ENCODE peak calls at places on chromosomes 6 and 20, in nine cellular contexts. F is stimulated activated CD8-positive, alpha-beta memory T cell treated with anti-CD3 and anti-CD28 coated beads, Interleukin-12 subunit alpha, Interleukin-12 subunit beta, amount 100 ng/mL, for 4 hours; O is kidney; D is AML-193; A is NAMALWA; N is retinal pigment epithelial cell; L is NCI-H510A; K is foreskin melanocyte; G is Daoy. P is an unnamed sample.

GRCh38 chr6:17725083-17725482 is 18.4 kb upstream of the NUP153 start:
- DNase-seq in F (no peak), O (peak; percentile 78), D (no peak), A (no peak), N (no peak), L (no peak), K (no peak), G (peak; percentile 63), P (no peak)

GRCh38 chr6:139597781-139598368 is 223.4 kb upstream of the CITED2 start:
- DNase-seq in F (no peak), O (peak; percentile 79), D (no peak), A (no peak), N (peak; percentile 97), L (no peak), K (no peak), G (peak; percentile 80), P (peak; percentile 46)

GRCh38 chr6:120826253-120826652 is 508.0 kb downstream of the TBC1D32 start:
- DNase-seq in F (no peak), O (no peak), D (no peak), A (peak; percentile 46), N (peak; percentile 6), L (peak; percentile 1), K (no peak), G (no peak), P (peak; percentile 34)

GRCh38 chr20:6473197-6473596 is 294.3 kb upstream of the BMP2 start:
- DNase-seq in F (no peak), O (no peak), D (peak; percentile 4), A (no peak), N (no peak), L (no peak), K (peak; percentile 14), G (peak; percentile 26), P (no peak)

GRCh38 chr6:50087231-50087954 is 37.7 kb upstream of the DEFB112 start:
- DNase-seq in F (no peak), O (no peak), D (no peak), A (no peak), N (peak; percentile 80), L (no peak), K (peak; percentile 2), G (peak; percentile 5), P (peak; percentile 37)

GRCh38 chr20:36591854-36592641 is 13.5 kb upstream of the RAB5IF start:
- DNase-seq in F (peak; percentile 28), O (no peak), D (no peak), A (no peak), N (no peak), L (no peak), K (no peak), G (peak; percentile 70), P (no peak)

GRCh38 chr6:159217595-159218275 is 48.5 kb downstream of the FNDC1 start:
- DNase-seq in F (no peak), O (peak; percentile 83), D (no peak), A (peak; percentile 79), N (peak; percentile 18), L (peak; percentile 2), K (no peak), G (no peak), P (peak; percentile 8)

GRCh38 chr20:17444091-17444490 is 87.1 kb downstream of the BFSP1 start:
- DNase-seq in F (no peak), O (no peak), D (no peak), A (no peak), N (no peak), L (no peak), K (no peak), G (no peak), P (no peak)

GRCh38 chr6:75374913-75375530 is 90.4 kb upstream of the TMEM30A start:
- DNase-seq in F (no peak), O (no peak), D (no peak), A (no peak), N (no peak), L (no peak), K (no peak), G (no peak), P (no peak)

GRCh38 chr6:124466949-124467348 is 495.3 kb upstream of the RNF217 start:
- DNase-seq in F (no peak), O (no peak), D (no peak), A (no peak), N (no peak), L (no peak), K (no peak), G (no peak), P (no peak)

GRCh38 chr6:52535711-52536423 is 41.0 kb downstream of the TRAM2 start:
- DNase-seq in F (no peak), O (no peak), D (no peak), A (no peak), N (no peak), L (no peak), K (no peak), G (no peak), P (no peak)

GRCh38 chr6:88491266-88491665 is 325.1 kb upstream of the CNR1 start:
- DNase-seq in F (no peak), O (no peak), D (no peak), A (no peak), N (no peak), L (no peak), K (no peak), G (no peak), P (no peak)

GRCh38 chr20:1810926-1811620 is 84.1 kb upstream of the SIRPA start:
- DNase-seq in F (no peak), O (no peak), D (peak; percentile 57), A (no peak), N (no peak), L (no peak), K (no peak), G (peak; percentile 57), P (peak; percentile 40)

GRCh38 chr6:11354019-11354418 is 121.6 kb upstream of the NEDD9 start:
- DNase-seq in F (peak; percentile 47), O (no peak), D (no peak), A (no peak), N (no peak), L (no peak), K (no peak), G (peak; percentile 76), P (no peak)

GRCh38 chr6:47182291-47182957 is 127.3 kb downstream of the TNFRSF21 start:
- DNase-seq in F (no peak), O (no peak), D (no peak), A (no peak), N (no peak), L (no peak), K (no peak), G (no peak), P (no peak)

GRCh38 chr6:167093922-167094432 is 28.9 kb upstream of the CCR6 start:
- DNase-seq in F (peak; percentile 72), O (no peak), D (no peak), A (peak; percentile 70), N (no peak), L (no peak), K (no peak), G (peak; percentile 7), P (no peak)

GRCh38 chr20:48787861-48788375 is 39.9 kb downstream of the PREX1 start:
- DNase-seq in F (no peak), O (no peak), D (peak; percentile 84), A (peak; percentile 33), N (no peak), L (no peak), K (no peak), G (peak; percentile 48), P (peak; percentile 17)

GRCh38 chr6:13120483-13121482 is 207.6 kb downstream of the TBC1D7 start:
- DNase-seq in F (no peak), O (no peak), D (no peak), A (peak; percentile 11), N (no peak), L (no peak), K (no peak), G (no peak), P (no peak)

GRCh38 chr20:51360451-51361230 is 181.9 kb downstream of the NFATC2 start:
- DNase-seq in F (no peak), O (no peak), D (no peak), A (no peak), N (peak; percentile 86), L (no peak), K (no peak), G (peak; percentile 98), P (peak; percentile 94)

GRCh38 chr6:89895273-89895874 is 1.1 kb downstream of the GJA10 start:
- DNase-seq in F (no peak), O (no peak), D (peak; percentile 30), A (peak; percentile 26), N (peak; percentile 39), L (no peak), K (peak; percentile 36), G (peak; percentile 25), P (peak; percentile 66)

GRCh38 chr6:125904871-125905270 is 51.7 kb upstream of the HINT3 start:
- DNase-seq in F (peak; percentile 15), O (no peak), D (no peak), A (no peak), N (no peak), L (no peak), K (no peak), G (peak; percentile 87), P (peak; percentile 81)

GRCh38 chr20:9480066-9480465 is 34.3 kb upstream of the LAMP5 start:
- DNase-seq in F (no peak), O (no peak), D (no peak), A (no peak), N (no peak), L (no peak), K (no peak), G (no peak), P (no peak)

GRCh38 chr20:445514-446336 is 16.6 kb downstream of the TBC1D20 start:
- DNase-seq in F (no peak), O (no peak), D (no peak), A (no peak), N (no peak), L (no peak), K (no peak), G (no peak), P (no peak)

GRCh38 chr20:63334356-63334755 is 26.8 kb downstream of the CHRNA4 start:
- DNase-seq in F (no peak), O (no peak), D (no peak), A (no peak), N (no peak), L (no peak), K (no peak), G (no peak), P (no peak)

GRCh38 chr20:36542019-36542488 is 735 bp downstream of the MYL9 start:
- DNase-seq in F (no peak), O (no peak), D (no peak), A (no peak), N (no peak), L (peak; percentile 5), K (no peak), G (peak; percentile 59), P (peak; percentile 47)

GRCh38 chr20:38434310-38434741 is 802 bp downstream of the SNHG17 start:
- DNase-seq in F (peak; percentile 6), O (peak; percentile 69), D (peak; percentile 42), A (peak; percentile 40), N (no peak), L (no peak), K (peak; percentile 32), G (no peak), P (no peak)

P was measured in ACHN.